ENCODE peak calls at places on chromosomes 3 and 15, in six cellular contexts. V is A673; T is heart left ventricle; R is stomach; S is fibroblast of lung; U is CD8-positive, alpha-beta T cell. H is an unnamed sample. For H3K9me3 and H3K4me1, the result is how much of the 10 kb centered on the place peaks cover.

GRCh38 chr15:101502572-101503295 is 13.2 kb upstream of the PCSK6 start:
- DNase-seq in V (no peak), T (no peak), R (no peak), S (no peak), U (no peak), H (no peak)

GRCh38 chr15:91469627-91470567 is 369.8 kb downstream of the SV2B start:
- DNase-seq in V (no peak), T (no peak), R (peak), S (no peak), U (peak), H (no peak)

GRCh38 chr3:178419078-178419477 is 117.2 kb upstream of the KCNMB2 start:
- DNase-seq in V (no peak), T (no peak), R (no peak), S (no peak), U (no peak), H (no peak)

GRCh38 chr3:65712156-65712555 is 326.6 kb downstream of the MAGI1 start:
- DNase-seq in V (no peak), T (no peak), R (no peak), S (peak), U (no peak), H (no peak)

GRCh38 chr3:152309031-152309430 is 40.3 kb downstream of the MBNL1 start:
- DNase-seq in V (no peak), T (no peak), R (no peak), S (no peak), U (no peak), H (no peak)

GRCh38 chr3:148992635-148993230 is 1.4 kb downstream of the GYG1 start:
- DNase-seq in V (no peak), T (no peak), R (no peak), S (no peak), U (no peak), H (no peak)

GRCh38 chr15:71634820-71635219 is 175.5 kb upstream of the NR2E3 start:
- DNase-seq in V (peak), T (no peak), R (no peak), S (no peak), U (no peak), H (no peak)

GRCh38 chr3:21017115-21017852 is 733.7 kb downstream of the ZNF385D start:
- DNase-seq in V (no peak), T (no peak), R (no peak), S (no peak), U (no peak), H (no peak)

GRCh38 chr3:177464392-177465225 is 267.3 kb upstream of the TBL1XR1 start:
- DNase-seq in V (no peak), T (no peak), R (no peak), S (no peak), U (no peak), H (no peak)

GRCh38 chr15:34436956-34437442 is 609 bp downstream of the GOLGA8A start:
- DNase-seq in V (peak), T (peak), R (peak), S (peak), U (peak), H (peak)

GRCh38 chr15:84937144-84937543 is 44.5 kb upstream of the PDE8A start:
- DNase-seq in V (no peak), T (no peak), R (no peak), S (no peak), U (no peak), H (no peak)

GRCh38 chr3:29329986-29330514 is 49.2 kb downstream of the RBMS3 start:
- DNase-seq in V (no peak), T (no peak), R (no peak), S (peak), U (peak), H (no peak)

DNA sequence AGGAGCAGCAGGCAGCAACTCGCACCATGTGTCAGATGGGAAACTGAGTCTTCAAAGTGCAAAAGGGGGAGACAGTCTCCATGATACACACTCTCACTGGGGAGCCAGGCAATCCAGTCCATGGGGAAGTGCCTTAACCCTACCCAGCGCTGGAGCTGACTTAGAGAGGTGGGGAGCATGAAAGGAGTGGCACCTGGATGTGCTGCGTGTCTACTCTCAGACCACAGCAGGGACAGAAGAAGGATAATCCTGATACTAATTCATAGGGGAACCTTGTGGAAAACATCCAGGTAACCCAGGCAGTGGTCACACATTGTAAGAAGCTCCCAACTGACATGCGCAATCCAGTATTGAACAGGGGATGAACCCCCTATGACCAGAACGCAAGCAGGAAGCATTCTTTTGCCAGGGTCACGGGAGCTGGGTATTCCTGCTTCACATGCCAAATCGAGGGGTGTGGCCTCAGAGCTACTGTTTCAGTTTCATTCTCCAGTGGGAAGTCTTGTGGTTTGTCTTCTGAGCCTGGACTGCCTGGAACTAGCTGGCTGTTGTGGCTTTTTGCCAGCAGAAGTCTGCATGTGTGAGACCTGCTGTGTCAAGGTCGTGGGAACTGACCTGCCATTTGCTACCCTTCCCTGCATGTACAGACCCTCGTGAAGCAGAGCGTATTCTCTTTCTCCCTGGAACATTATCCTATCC is 367.6 kb upstream of the NDN start:
- DNase-seq in V (no peak), T (no peak), R (peak), S (no peak), U (no peak), H (peak)
- H3K9me3 ChIP-seq in V (under half), T (under half), R (under half), S (under half), U (under half), H (under half)

GRCh38 chr15:99295840-99296239 is 44.6 kb downstream of the LRRC28 start:
- DNase-seq in V (no peak), T (no peak), R (no peak), S (no peak), U (no peak), H (no peak)

GRCh38 chr15:99291643-99292042 is 40.4 kb downstream of the LRRC28 start:
- DNase-seq in V (no peak), T (no peak), R (no peak), S (no peak), U (no peak), H (no peak)

GRCh38 chr15:99296386-99296785 is 45.1 kb downstream of the LRRC28 start:
- DNase-seq in V (no peak), T (no peak), R (no peak), S (no peak), U (no peak), H (no peak)
- H3K4me1 ChIP-seq in V (under half), T (under half), R (under half), S (under half), U (under half), H (under half)

GRCh38 chr15:25185156-25185710 is 230.4 kb downstream of the SNRPN start:
- DNase-seq in V (no peak), T (peak), R (no peak), S (no peak), U (peak), H (no peak)

GRCh38 chr15:25185791-25186190 is 231.0 kb downstream of the SNRPN start:
- DNase-seq in V (no peak), T (peak), R (no peak), S (no peak), U (no peak), H (no peak)

GRCh38 chr15:25183581-25184330 is 229.0 kb downstream of the SNRPN start:
- DNase-seq in V (no peak), T (peak), R (no peak), S (no peak), U (peak), H (no peak)

GRCh38 chr15:25182736-25183445 is 228.1 kb downstream of the SNRPN start:
- DNase-seq in V (no peak), T (peak), R (no peak), S (no peak), U (peak), H (peak)

DNA sequence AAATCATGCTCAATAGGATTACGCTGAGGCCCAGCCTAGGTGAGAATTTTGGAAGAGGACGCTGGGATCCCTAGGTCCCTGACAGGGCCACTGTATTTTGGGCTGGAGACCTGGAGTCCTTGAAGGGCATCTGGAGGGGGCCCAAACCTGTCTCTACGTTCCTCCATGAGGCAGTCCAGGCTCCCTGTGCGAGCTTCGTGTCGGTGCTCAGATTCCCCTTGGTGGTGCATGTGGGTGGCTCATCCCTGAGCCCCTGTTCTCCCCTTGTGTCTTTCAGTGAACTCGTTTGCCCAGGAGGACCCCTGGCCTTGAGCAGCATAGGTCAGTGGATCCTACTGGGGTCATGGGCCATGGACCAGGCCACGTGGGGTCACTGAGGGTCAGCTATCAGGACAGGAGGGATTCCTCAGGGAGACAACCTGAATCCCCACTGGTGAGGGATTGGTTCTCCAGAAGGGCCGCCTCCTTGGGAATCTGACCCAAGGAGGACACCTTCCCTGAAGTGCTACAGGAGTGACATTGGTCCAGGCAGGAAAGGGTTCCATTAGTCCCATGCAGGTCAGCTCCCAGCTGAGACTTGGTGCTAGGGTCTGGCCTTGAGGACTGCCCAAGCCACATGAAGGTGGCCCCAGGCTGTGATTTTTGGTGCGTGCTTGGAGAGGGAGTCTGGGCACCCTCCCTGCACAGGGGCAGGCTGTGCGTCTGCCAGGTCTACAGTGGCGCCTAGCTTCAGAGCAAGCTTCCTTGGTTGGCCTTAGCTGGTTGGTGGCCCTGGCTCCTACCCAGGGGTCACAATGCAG is 229.8 kb downstream of the SNRPN start:
- DNase-seq in V (no peak), T (peak), R (no peak), S (no peak), U (peak), H (no peak)
- H3K9me3 ChIP-seq in V (under half), T (under half), R (half or more), S (under half), U (under half), H (under half)

GRCh38 chr15:62855085-62855476 is 187.5 kb upstream of the TPM1 start:
- DNase-seq in V (no peak), T (no peak), R (no peak), S (no peak), U (no peak), H (no peak)
- H3K4me1 ChIP-seq in V (under half), T (under half), R (under half), S (under half), U (under half), H (half or more)

GRCh38 chr3:43043793-43044192 is 62.1 kb downstream of the POMGNT2 start:
- DNase-seq in V (no peak), T (no peak), R (no peak), S (no peak), U (no peak), H (no peak)
- H3K9me3 ChIP-seq in V (under half), T (under half), R (under half), S (under half), U (under half), H (under half)

GRCh38 chr15:40440300-40441011 is at the start of gene BAHD1:
- DNase-seq in V (peak), T (peak), R (peak), S (peak), U (peak), H (peak)
- H3K4me1 ChIP-seq in V (under half), T (under half), R (half or more), S (under half), U (half or more), H (half or more)

GRCh38 chr3:52723935-52724334 is 18.0 kb downstream of the SPCS1 start:
- DNase-seq in V (no peak), T (no peak), R (no peak), S (no peak), U (no peak), H (no peak)
- H3K9me3 ChIP-seq in V (under half), T (under half), R (under half), S (under half), U (under half), H (under half)

GRCh38 chr15:68801572-68802148 is 19.0 kb downstream of the ANP32A start:
- DNase-seq in V (no peak), T (no peak), R (no peak), S (no peak), U (no peak), H (no peak)
- H3K4me1 ChIP-seq in V (under half), T (under half), R (under half), S (under half), U (under half), H (under half)

GRCh38 chr3:187490366-187490765 is 122.2 kb downstream of the RTP4 start:
- DNase-seq in V (no peak), T (no peak), R (no peak), S (no peak), U (no peak), H (no peak)
- H3K9me3 ChIP-seq in V (under half), T (under half), R (under half), S (under half), U (under half), H (under half)